ENCODE peak calls at places on chromosomes 1 and 21, in five cellular contexts. R is fibroblast of pulmonary artery, M is left ventricle myocardium inferior, U is pancreas, K is GM23338. N is an unnamed sample.

GRCh38 chr1:54488831-54489626 is 59.0 kb upstream of the ACOT11 start:
- DNase-seq in R (peak; percentile 74), M (peak; percentile 79), U (peak; percentile 95), K (peak; percentile 86), N (no peak)

GRCh38 chr1:198167436-198167934 is 10.7 kb downstream of the NEK7 start:
- DNase-seq in R (peak; percentile 44), M (no peak), U (no peak), K (no peak), N (no peak)

GRCh38 chr1:186483561-186483960 is 22.6 kb upstream of the PDC start:
- DNase-seq in R (no peak), M (no peak), U (no peak), K (no peak), N (no peak)

GRCh38 chr1:231841616-231842344 is 215.2 kb downstream of the DISC1 start:
- DNase-seq in R (peak; percentile 60), M (no peak), U (no peak), K (no peak), N (no peak)

GRCh38 chr21:35179990-35180557 is 131.0 kb upstream of the RUNX1 start:
- DNase-seq in R (peak; percentile 65), M (no peak), U (no peak), K (no peak), N (peak; percentile 41)

GRCh38 chr1:77847621-77848080 is 40.8 kb upstream of the NEXN start:
- DNase-seq in R (no peak), M (no peak), U (no peak), K (no peak), N (peak; percentile 51)

GRCh38 chr1:157197906-157198435 is 59.8 kb upstream of the ETV3 start:
- DNase-seq in R (no peak), M (no peak), U (no peak), K (no peak), N (no peak)

GRCh38 chr1:148307583-148308185 is 155.6 kb upstream of the NBPF11 start:
- DNase-seq in R (no peak), M (no peak), U (no peak), K (no peak), N (no peak)

GRCh38 chr1:34800214-34800613 is 7.4 kb downstream of the GJA4 start:
- DNase-seq in R (peak; percentile 32), M (no peak), U (no peak), K (no peak), N (no peak)

GRCh38 chr21:40208960-40209359 is 341.7 kb downstream of the PCP4 start:
- DNase-seq in R (no peak), M (no peak), U (no peak), K (no peak), N (no peak)

GRCh38 chr21:17613242-17613676 is 558 bp upstream of the BTG3 start:
- DNase-seq in R (peak; percentile 29), M (no peak), U (peak; percentile 61), K (no peak), N (no peak)

GRCh38 chr1:116538527-116538926 is 32.3 kb downstream of the CD58 start:
- DNase-seq in R (no peak), M (no peak), U (no peak), K (no peak), N (no peak)

GRCh38 chr1:89552481-89553194 is 28.0 kb downstream of the LRRC8B start:
- DNase-seq in R (peak; percentile 52), M (no peak), U (no peak), K (no peak), N (no peak)

GRCh38 chr1:224730950-224731349 is 114.8 kb downstream of the CNIH3 start:
- DNase-seq in R (peak; percentile 32), M (no peak), U (no peak), K (no peak), N (no peak)

GRCh38 chr1:63994636-63995035 is 208.8 kb upstream of the UBE2U start:
- DNase-seq in R (no peak), M (no peak), U (no peak), K (no peak), N (no peak)

GRCh38 chr1:206952182-206952581 is 5.9 kb upstream of the PIGR start:
- DNase-seq in R (no peak), M (no peak), U (no peak), K (no peak), N (no peak)

GRCh38 chr1:232226197-232226681 is 403.7 kb downstream of the SIPA1L2 start:
- DNase-seq in R (peak; percentile 31), M (no peak), U (no peak), K (peak; percentile 80), N (peak; percentile 87)

GRCh38 chr1:2197732-2198165 is 3.2 kb upstream of the FAAP20 start:
- DNase-seq in R (no peak), M (no peak), U (no peak), K (no peak), N (no peak)

GRCh38 chr1:2196901-2197638 is 2.5 kb upstream of the FAAP20 start:
- DNase-seq in R (no peak), M (no peak), U (no peak), K (no peak), N (no peak)

GRCh38 chr1:2200308-2200943 is 5.9 kb upstream of the FAAP20 start:
- DNase-seq in R (no peak), M (no peak), U (no peak), K (no peak), N (no peak)

GRCh38 chr1:2199042-2199810 is 4.7 kb upstream of the FAAP20 start:
- DNase-seq in R (peak; percentile 89), M (peak; percentile 93), U (peak; percentile 83), K (peak; percentile 86), N (peak; percentile 14)

DNA sequence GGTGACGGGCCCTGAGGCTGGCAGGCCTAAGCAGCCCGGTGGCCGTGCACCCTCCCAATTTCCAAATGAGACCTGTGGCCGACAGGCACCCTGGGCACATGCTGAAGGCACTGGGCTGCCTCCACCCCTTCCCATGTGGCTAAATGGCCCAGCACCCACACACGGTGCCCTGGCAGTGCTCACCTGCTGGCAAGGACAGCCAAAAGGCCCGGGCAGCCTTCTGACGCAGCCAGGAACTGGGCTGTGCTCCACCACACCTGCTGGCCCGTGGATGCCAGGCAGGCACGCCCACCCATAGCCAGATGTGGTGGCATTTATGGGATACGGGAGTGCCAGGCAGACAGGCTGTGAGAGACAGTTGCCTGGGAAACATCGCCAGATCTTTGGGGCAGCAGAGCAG is 4.0 kb upstream of the FAAP20 start:
- DNase-seq in R (no peak), M (no peak), U (peak; percentile 77), K (no peak), N (no peak)
- H3K4me3 ChIP-seq in R (no peak overlapping the region), M (peak overlapping the region; percentile 71), U (no peak overlapping the region), K (no peak overlapping the region), N (no peak overlapping the region)

GRCh38 chr1:47993356-47993755 is 3.8 kb downstream of the TRABD2B start:
- DNase-seq in R (no peak), M (no peak), U (no peak), K (no peak), N (no peak)
- H3K4me3 ChIP-seq in R (no peak overlapping the region), M (peak overlapping the region; percentile 12), U (no peak overlapping the region), K (no peak overlapping the region), N (no peak overlapping the region)

DNA sequence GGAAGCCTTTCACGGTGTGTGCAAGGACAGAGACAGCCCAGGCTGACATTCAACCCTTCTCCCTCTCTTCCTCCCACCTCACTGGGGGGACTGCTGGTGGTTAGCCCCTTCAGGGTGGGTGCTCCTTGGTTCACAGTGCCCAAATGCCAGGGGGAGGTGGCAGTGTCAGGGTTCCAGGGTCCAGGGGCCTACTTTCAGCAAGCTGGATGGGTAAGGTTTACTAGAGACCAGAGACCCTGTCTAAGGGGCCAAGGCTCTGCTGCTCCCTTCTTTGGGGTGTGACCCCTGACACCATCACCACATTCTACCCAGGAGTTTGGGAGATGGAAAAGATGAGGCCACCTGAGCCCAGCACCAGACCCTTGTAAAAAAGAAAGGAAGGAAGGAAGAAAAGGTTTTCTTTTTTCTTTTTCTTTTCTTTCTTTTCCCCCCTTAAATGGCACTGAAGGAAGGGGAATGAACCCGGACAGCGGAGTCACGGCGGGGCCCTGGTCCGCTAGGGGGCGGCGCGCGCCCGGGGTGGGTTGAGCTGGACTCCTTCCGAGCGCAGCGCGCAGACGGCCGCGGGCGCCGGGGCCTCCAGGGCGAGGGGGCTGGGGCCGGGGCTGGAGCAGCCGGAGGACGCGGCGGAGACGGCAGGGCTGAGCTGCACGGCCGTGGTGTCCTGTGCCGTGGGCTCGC is 18.8 kb downstream of the KNCN start:
- DNase-seq in R (peak; percentile 54), M (peak; percentile 73), U (peak; percentile 89), K (peak; percentile 85), N (no peak)
- H3K4me3 ChIP-seq in R (no peak overlapping the region), M (peak overlapping the region; percentile 62), U (no peak overlapping the region), K (peak overlapping the region; percentile 50), N (peak overlapping the region; percentile 37)

DNA sequence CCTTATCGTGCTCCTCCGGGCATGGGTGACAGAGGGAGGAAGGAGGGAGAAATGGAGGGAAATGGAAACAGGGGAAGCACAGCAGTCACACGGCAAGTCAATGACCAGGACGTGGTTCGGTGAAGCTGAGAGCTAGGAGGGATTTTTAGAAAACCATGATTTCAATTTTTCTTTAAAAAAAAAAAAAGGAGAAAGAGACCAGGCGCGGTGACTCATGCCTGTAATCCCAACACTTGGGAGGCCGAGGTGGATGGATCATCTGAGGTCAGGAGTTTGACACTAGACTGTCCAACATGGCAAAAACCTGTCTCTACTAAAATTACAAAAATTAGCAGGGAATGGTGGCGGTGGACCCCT is 776 bp upstream of the TNFRSF9 start:
- DNase-seq in R (no peak), M (no peak), U (no peak), K (no peak), N (no peak)
- H3K4me3 ChIP-seq in R (no peak overlapping the region), M (no peak overlapping the region), U (no peak overlapping the region), K (no peak overlapping the region), N (no peak overlapping the region)

GRCh38 chr1:159707473-159707872 is 6.9 kb downstream of the CRP start:
- DNase-seq in R (no peak), M (no peak), U (no peak), K (no peak), N (no peak)

GRCh38 chr1:159714529-159714928 is at the start of gene CRP:
- DNase-seq in R (no peak), M (no peak), U (no peak), K (no peak), N (no peak)

GRCh38 chr1:159712080-159712479 is 2.3 kb downstream of the CRP start:
- DNase-seq in R (no peak), M (no peak), U (no peak), K (no peak), N (no peak)
- H3K4me3 ChIP-seq in R (no peak overlapping the region), M (no peak overlapping the region), U (no peak overlapping the region), K (no peak overlapping the region), N (no peak overlapping the region)

GRCh38 chr1:38989979-38990378 is 1.1 kb upstream of the AKIRIN1 start:
- DNase-seq in R (no peak), M (no peak), U (no peak), K (no peak), N (no peak)
- H3K4me3 ChIP-seq in R (no peak overlapping the region), M (no peak overlapping the region), U (no peak overlapping the region), K (peak overlapping the region; percentile 87), N (no peak overlapping the region)

N was measured in Jurkat, Clone E6-1.